ENCODE peak calls at places on chromosomes 2 and 18, in four cellular contexts. D is T-cell, G is iris pigment epithelial cell, R is AG04450. H is an unnamed sample.

GRCh38 chr2:106581755-106582430 is 94.7 kb downstream of the CD8B2 start:
- DNase-seq in G (peak; percentile 82), D (peak; percentile 26), R (no peak), H (peak; percentile 70)

GRCh38 chr2:127208313-127208712 is 11.8 kb downstream of the CYP27C1 start:
- DNase-seq in G (peak; percentile 35), D (no peak), R (no peak), H (no peak)

GRCh38 chr2:24209389-24210105 is 34.7 kb downstream of the FAM228A start:
- DNase-seq in R (no peak), G (no peak), D (no peak), H (no peak)

GRCh38 chr2:11583203-11583752 is 49.4 kb downstream of the GREB1 start:
- DNase-seq in R (no peak), D (no peak), G (no peak), H (peak; percentile 3)

GRCh38 chr18:57107141-57107832 is 39.6 kb upstream of the BOD1L2 start:
- DNase-seq in D (no peak), G (peak; percentile 29), R (peak; percentile 2), H (peak; percentile 52)

GRCh38 chr2:24456610-24457556 is 34.2 kb upstream of the NCOA1 start:
- DNase-seq in R (peak; percentile 29), G (peak; percentile 84), D (no peak), H (peak; percentile 75)

GRCh38 chr2:30677861-30678385 is 129.3 kb downstream of the CAPN13 start:
- DNase-seq in G (no peak), R (no peak), D (no peak), H (no peak)

GRCh38 chr2:23565814-23566213 is 180.8 kb downstream of the KLHL29 start:
- DNase-seq in G (no peak), D (no peak), R (no peak), H (no peak)

GRCh38 chr2:65407240-65407639 is 25.2 kb downstream of the SPRED2 start:
- DNase-seq in G (no peak), R (no peak), D (no peak), H (no peak)

GRCh38 chr18:160831-161570 is 2.6 kb downstream of the USP14 start:
- DNase-seq in G (no peak), D (no peak), R (no peak), H (no peak)

GRCh38 chr2:104502904-104503303 is 351.0 kb upstream of the POU3F3 start:
- DNase-seq in G (no peak), R (no peak), D (no peak), H (no peak)

GRCh38 chr2:236527198-236527640 is 42.4 kb upstream of the ACKR3 start:
- DNase-seq in G (no peak), R (no peak), D (no peak), H (no peak)

GRCh38 chr2:121530210-121530562 is 494 bp upstream of the RNU4ATAC start:
- DNase-seq in G (peak; percentile 75), R (peak; percentile 24), D (no peak), H (peak; percentile 76)

GRCh38 chr18:56130481-56130880 is 507.9 kb downstream of the TXNL1 start:
- DNase-seq in G (no peak), D (no peak), R (no peak), H (no peak)

GRCh38 chr2:160790738-160791137 is 297.1 kb upstream of the RBMS1 start:
- DNase-seq in D (no peak), G (no peak), R (no peak), H (no peak)

GRCh38 chr18:33556846-33557245 is 21.2 kb upstream of the ASXL3 start:
- DNase-seq in R (no peak), D (no peak), G (no peak), H (no peak)